ENCODE peak calls at places on chromosome 11, in five cellular contexts. One of them, this sample, is unnamed.

GRCh38 chr11:111829185-111829968 is 42.0 kb downstream of the ALG9 start:
- DNase-seq in Peyer's patch: no peak
- DNase-seq in A549: no peak
- DNase-seq in tibial nerve: no peak
- DNase-seq in HCT116: no peak
- DNase-seq in this sample: no peak

GRCh38 chr11:109150603-109151002 is 271.4 kb upstream of the C11orf87 start:
- DNase-seq in Peyer's patch: no peak
- DNase-seq in A549: no peak
- DNase-seq in tibial nerve: no peak
- DNase-seq in HCT116: no peak
- DNase-seq in this sample: no peak

GRCh38 chr11:61598886-61599868 is 18.3 kb upstream of the SYT7 start:
- DNase-seq in Peyer's patch: no peak
- DNase-seq in A549: no peak
- DNase-seq in tibial nerve: no peak
- DNase-seq in HCT116: no peak
- DNase-seq in this sample: no peak

GRCh38 chr11:76436020-76436419 is 8.8 kb upstream of the EMSY start:
- DNase-seq in Peyer's patch: no peak
- DNase-seq in A549: no peak
- DNase-seq in tibial nerve: no peak
- DNase-seq in HCT116: no peak
- DNase-seq in this sample: no peak

GRCh38 chr11:7513210-7514098 is at the start of gene PPFIBP2:
- DNase-seq in Peyer's patch: peak; percentile 94
- DNase-seq in A549: peak; percentile 73
- DNase-seq in tibial nerve: peak; percentile 66
- DNase-seq in HCT116: peak; percentile 40
- DNase-seq in this sample: peak; percentile 81

GRCh38 chr11:111403021-111403725 is 24.1 kb upstream of the POU2AF1 start:
- DNase-seq in Peyer's patch: no peak
- DNase-seq in A549: no peak
- DNase-seq in tibial nerve: no peak
- DNase-seq in HCT116: no peak
- DNase-seq in this sample: no peak

GRCh38 chr11:9039194-9039593 is 35.4 kb upstream of the NRIP3 start:
- DNase-seq in Peyer's patch: no peak
- DNase-seq in A549: peak; percentile 17
- DNase-seq in tibial nerve: no peak
- DNase-seq in HCT116: peak; percentile 60
- DNase-seq in this sample: no peak

GRCh38 chr11:96863520-96863919 is 473.7 kb downstream of the JRKL start:
- DNase-seq in Peyer's patch: peak; percentile 15
- DNase-seq in A549: no peak
- DNase-seq in tibial nerve: no peak
- DNase-seq in HCT116: no peak
- DNase-seq in this sample: no peak

GRCh38 chr11:48900131-48900800 is 83.4 kb downstream of the TRIM51G start:
- DNase-seq in Peyer's patch: peak; percentile 31
- DNase-seq in A549: no peak
- DNase-seq in tibial nerve: no peak
- DNase-seq in HCT116: no peak
- DNase-seq in this sample: no peak

GRCh38 chr11:762421-763072 is 14.7 kb downstream of the GATD1 start:
- DNase-seq in Peyer's patch: peak; percentile 75
- DNase-seq in A549: peak; percentile 71
- DNase-seq in tibial nerve: no peak
- DNase-seq in HCT116: peak; percentile 72
- DNase-seq in this sample: peak; percentile 52

GRCh38 chr11:126061707-126062678 is 673 bp downstream of the CDON start:
- DNase-seq in Peyer's patch: no peak
- DNase-seq in A549: peak; percentile 52
- DNase-seq in tibial nerve: no peak
- DNase-seq in HCT116: peak; percentile 23
- DNase-seq in this sample: no peak

GRCh38 chr11:60455531-60456042 is at the start of gene MS4A1:
- DNase-seq in Peyer's patch: no peak
- DNase-seq in A549: no peak
- DNase-seq in tibial nerve: no peak
- DNase-seq in HCT116: no peak
- DNase-seq in this sample: no peak
- TF ChIP-seq POLR2A in Peyer's patch: no peak
- TF ChIP-seq POLR2A in A549: no peak
- TF ChIP-seq POLR2A in tibial nerve: no peak
- TF ChIP-seq POLR2A in HCT116: no peak
- TF ChIP-seq POLR2A in this sample: no peak

DNA sequence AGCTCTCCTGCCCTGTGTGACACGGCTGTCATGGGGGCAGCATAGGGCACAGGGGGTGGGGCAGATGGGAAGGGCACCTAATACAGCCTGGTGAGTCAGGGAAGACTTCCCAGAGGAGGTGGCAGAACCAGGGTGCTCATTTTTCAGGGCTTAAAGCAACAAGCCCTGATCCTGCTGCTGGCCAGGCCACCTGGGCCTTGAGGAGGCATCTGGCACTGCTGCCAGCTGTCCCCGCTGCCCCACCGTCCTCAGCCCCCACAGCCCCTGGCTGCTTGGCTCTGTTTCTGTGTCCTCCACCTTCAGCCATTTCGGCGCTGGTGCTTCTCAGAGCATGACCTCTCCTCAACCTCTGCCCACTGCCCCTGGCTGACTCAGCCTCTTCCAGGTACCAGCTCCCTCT is 4.3 kb downstream of the MAP3K11 start:
- DNase-seq in Peyer's patch: no peak
- DNase-seq in A549: no peak
- DNase-seq in tibial nerve: no peak
- DNase-seq in HCT116: no peak
- DNase-seq in this sample: no peak
- TF ChIP-seq POLR2A in Peyer's patch: no peak
- TF ChIP-seq POLR2A in A549: no peak
- TF ChIP-seq POLR2A in tibial nerve: no peak
- TF ChIP-seq POLR2A in HCT116: no peak
- TF ChIP-seq POLR2A in this sample: no peak

GRCh38 chr11:118634435-118635236 is 27.2 kb downstream of the PHLDB1 start:
- DNase-seq in Peyer's patch: peak; percentile 89
- DNase-seq in A549: no peak
- DNase-seq in tibial nerve: peak; percentile 69
- DNase-seq in HCT116: no peak
- DNase-seq in this sample: peak; percentile 46
- TF ChIP-seq POLR2A in Peyer's patch: no peak
- TF ChIP-seq POLR2A in A549: no peak
- TF ChIP-seq POLR2A in tibial nerve: no peak
- TF ChIP-seq POLR2A in HCT116: no peak
- TF ChIP-seq POLR2A in this sample: no peak

GRCh38 chr11:65323813-65324212 is 9.1 kb downstream of the CDC42EP2 start:
- DNase-seq in Peyer's patch: no peak
- DNase-seq in A549: no peak
- DNase-seq in tibial nerve: no peak
- DNase-seq in HCT116: no peak
- DNase-seq in this sample: no peak
- TF ChIP-seq POLR2A in Peyer's patch: no peak
- TF ChIP-seq POLR2A in A549: no peak
- TF ChIP-seq POLR2A in tibial nerve: no peak
- TF ChIP-seq POLR2A in HCT116: no peak
- TF ChIP-seq POLR2A in this sample: no peak